ENCODE peak calls at places on chromosome 7, in eight cellular contexts. E, F, P, S, B, V, L and M are unnamed samples.

GRCh38 chr7:116526897-116527296 is 2.1 kb downstream of the CAV1 start:
- DNase-seq in B (no peak), V (no peak), L (peak), E (no peak), S (no peak), F (no peak), P (no peak), M (no peak)

GRCh38 chr7:133060016-133060415 is 21.9 kb downstream of the CHCHD3 start:
- DNase-seq in S (no peak), B (no peak), P (no peak), V (no peak), E (no peak), F (no peak), L (no peak), M (no peak)

GRCh38 chr7:94832051-94832450 is 75.3 kb upstream of the PPP1R9A start:
- DNase-seq in F (peak), P (no peak), B (no peak), E (no peak), S (no peak), L (peak), V (no peak), M (no peak)

GRCh38 chr7:89771003-89771636 is 383.1 kb upstream of the STEAP1 start:
- DNase-seq in B (no peak), L (peak), S (no peak), E (no peak), P (no peak), V (no peak), F (peak), M (no peak)

GRCh38 chr7:98563183-98563495 is 53.9 kb upstream of the NPTX2 start:
- DNase-seq in B (no peak), L (no peak), V (no peak), S (no peak), P (no peak), F (no peak), E (no peak), M (no peak)

GRCh38 chr7:139559364-139560105 is 36.0 kb downstream of the CLEC2L start:
- DNase-seq in P (no peak), L (no peak), V (no peak), F (no peak), S (no peak), E (no peak), B (no peak), M (no peak)

GRCh38 chr7:23685770-23686169 is 5.8 kb downstream of the FAM221A start:
- DNase-seq in B (no peak), E (no peak), L (peak), F (peak), S (no peak), V (no peak), P (no peak), M (no peak)

GRCh38 chr7:128879939-128880746 is 17.5 kb downstream of the ATP6V1F start:
- DNase-seq in L (peak), S (no peak), E (peak), F (peak), B (no peak), V (no peak), P (peak), M (no peak)

GRCh38 chr7:1087952-1088920 is at the start of gene GPER1:
- DNase-seq in V (no peak), L (peak), F (peak), B (no peak), E (peak), S (no peak), P (peak), M (no peak)

GRCh38 chr7:138125598-138126111 is 49.4 kb downstream of the AKR1D1 start:
- DNase-seq in L (peak), E (no peak), P (no peak), B (no peak), S (no peak), F (peak), V (no peak), M (no peak)

GRCh38 chr7:152859781-152860191 is 100.2 kb downstream of the ACTR3B start:
- DNase-seq in E (no peak), L (peak), S (no peak), P (no peak), V (no peak), F (peak), B (peak), M (peak)

GRCh38 chr7:116395125-116395791 is 104.3 kb upstream of the CAV2 start:
- DNase-seq in L (peak), E (no peak), F (peak), B (peak), P (no peak), V (no peak), S (peak), M (peak)

GRCh38 chr7:157986051-157986450 is 601.6 kb downstream of the PTPRN2 start:
- DNase-seq in F (no peak), P (no peak), S (no peak), V (no peak), B (no peak), L (no peak), E (peak), M (no peak)

GRCh38 chr7:69814421-69814962 is 216.2 kb downstream of the AUTS2 start:
- DNase-seq in B (no peak), L (no peak), E (no peak), F (no peak), V (no peak), S (peak), P (no peak), M (no peak)

GRCh38 chr7:1616741-1617140 is 46.9 kb upstream of the PSMG3 start:
- DNase-seq in B (no peak), E (no peak), V (no peak), F (no peak), P (no peak), S (no peak), L (no peak), M (no peak)

GRCh38 chr7:129845178-129845971 is 107.4 kb downstream of the UBE2H start:
- DNase-seq in P (no peak), L (peak), V (no peak), F (peak), E (no peak), S (no peak), B (no peak), M (peak)

GRCh38 chr7:479115-479947 is 40.3 kb downstream of the PDGFA start:
- DNase-seq in V (no peak), E (peak), P (no peak), F (no peak), S (no peak), B (no peak), L (no peak), M (no peak)

GRCh38 chr7:165661-166369 is 26.6 kb upstream of the FAM20C start:
- DNase-seq in L (no peak), P (no peak), E (no peak), S (no peak), B (no peak), V (no peak), F (no peak), M (no peak)

GRCh38 chr7:92303761-92304160 is 58.0 kb downstream of the ANKIB1 start:
- DNase-seq in B (no peak), S (no peak), L (no peak), E (no peak), P (no peak), V (no peak), F (no peak), M (no peak)

GRCh38 chr7:137142376-137142775 is 201.2 kb downstream of the PTN start:
- DNase-seq in F (peak), S (no peak), L (peak), V (no peak), P (no peak), B (no peak), E (no peak), M (no peak)

GRCh38 chr7:91357379-91357778 is 93.1 kb downstream of the FZD1 start:
- DNase-seq in B (no peak), L (no peak), P (no peak), E (no peak), F (peak), S (no peak), V (no peak), M (no peak)

DNA sequence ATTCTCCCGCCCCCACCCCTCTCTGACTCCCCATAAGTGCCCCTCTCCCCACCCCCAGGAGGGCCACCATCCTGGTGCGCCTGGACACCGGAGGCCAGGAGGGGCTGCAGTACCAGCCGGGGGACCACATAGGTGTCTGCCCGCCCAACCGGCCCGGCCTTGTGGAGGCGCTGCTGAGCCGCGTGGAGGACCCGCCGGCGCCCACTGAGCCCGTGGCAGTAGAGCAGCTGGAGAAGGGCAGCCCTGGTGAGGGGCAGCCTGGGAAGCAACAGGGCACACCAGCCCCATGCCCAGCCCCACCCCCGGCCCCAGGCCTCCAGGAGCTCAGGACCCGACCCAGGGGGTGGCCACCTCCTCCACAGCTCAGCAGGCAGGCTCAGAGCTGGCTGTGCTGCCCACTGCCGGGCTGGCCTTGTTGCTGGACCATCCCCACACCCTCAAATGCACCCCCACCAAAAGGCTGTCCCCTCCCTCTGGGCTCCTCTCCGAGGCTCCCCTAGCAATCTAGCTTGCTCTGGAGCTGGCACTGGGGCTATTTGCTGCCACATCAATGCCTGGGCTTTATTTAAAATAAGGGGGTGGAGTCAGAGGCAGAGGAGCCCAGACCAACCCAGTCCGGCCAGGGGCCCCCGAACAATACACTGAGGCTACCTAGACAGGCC is 14.8 kb downstream of the ATG9B start:
- DNase-seq in P (no peak), B (no peak), E (no peak), L (no peak), S (no peak), V (no peak), F (no peak), M (no peak)
- TF ChIP-seq CTCF in P (no peak), B (peak), E (no peak), L (no peak), S (no peak), V (no peak), F (no peak), M (no peak)

GRCh38 chr7:47666164-47666862 is 84.4 kb upstream of the TNS3 start:
- DNase-seq in P (no peak), V (no peak), L (peak), E (no peak), F (no peak), B (no peak), S (no peak), M (no peak)

GRCh38 chr7:47672267-47672920 is 90.5 kb upstream of the TNS3 start:
- DNase-seq in B (no peak), E (no peak), V (no peak), F (no peak), S (no peak), L (no peak), P (no peak), M (no peak)

GRCh38 chr7:47671358-47671757 is 89.4 kb upstream of the TNS3 start:
- DNase-seq in L (no peak), V (no peak), B (no peak), S (no peak), P (no peak), F (no peak), E (no peak), M (no peak)

GRCh38 chr7:47670738-47671137 is 88.8 kb upstream of the TNS3 start:
- DNase-seq in F (no peak), B (no peak), E (no peak), V (no peak), P (peak), L (no peak), S (no peak), M (no peak)

GRCh38 chr7:47669178-47669878 is 87.4 kb upstream of the TNS3 start:
- DNase-seq in V (peak), P (peak), S (peak), F (peak), L (peak), B (no peak), E (peak), M (peak)
- H3K4me3 ChIP-seq in V (peak), P (no peak), S (no peak), F (no peak), L (no peak), B (no peak), E (no peak), M (no peak)

GRCh38 chr7:29243777-29244655 is 49.4 kb downstream of the CHN2 start:
- DNase-seq in P (no peak), V (no peak), B (peak), S (no peak), L (no peak), F (no peak), E (no peak), M (no peak)

GRCh38 chr7:29236649-29237048 is 42.1 kb downstream of the CHN2 start:
- DNase-seq in S (no peak), F (no peak), V (no peak), P (no peak), L (no peak), B (no peak), E (no peak), M (no peak)

GRCh38 chr7:29237483-29237882 is 42.9 kb downstream of the CHN2 start:
- DNase-seq in P (no peak), S (no peak), V (no peak), F (no peak), B (no peak), L (no peak), E (no peak), M (no peak)

GRCh38 chr7:29236071-29236580 is 41.6 kb downstream of the CHN2 start:
- DNase-seq in S (no peak), V (no peak), P (no peak), B (no peak), L (no peak), F (no peak), E (no peak), M (no peak)

GRCh38 chr7:29239638-29240037 is 45.1 kb downstream of the CHN2 start:
- DNase-seq in S (no peak), L (no peak), V (no peak), B (peak), E (no peak), P (no peak), F (peak), M (no peak)
- TF ChIP-seq CTCF in S (peak), L (peak), V (no peak), B (peak), E (no peak), P (peak), F (peak), M (peak)

DNA sequence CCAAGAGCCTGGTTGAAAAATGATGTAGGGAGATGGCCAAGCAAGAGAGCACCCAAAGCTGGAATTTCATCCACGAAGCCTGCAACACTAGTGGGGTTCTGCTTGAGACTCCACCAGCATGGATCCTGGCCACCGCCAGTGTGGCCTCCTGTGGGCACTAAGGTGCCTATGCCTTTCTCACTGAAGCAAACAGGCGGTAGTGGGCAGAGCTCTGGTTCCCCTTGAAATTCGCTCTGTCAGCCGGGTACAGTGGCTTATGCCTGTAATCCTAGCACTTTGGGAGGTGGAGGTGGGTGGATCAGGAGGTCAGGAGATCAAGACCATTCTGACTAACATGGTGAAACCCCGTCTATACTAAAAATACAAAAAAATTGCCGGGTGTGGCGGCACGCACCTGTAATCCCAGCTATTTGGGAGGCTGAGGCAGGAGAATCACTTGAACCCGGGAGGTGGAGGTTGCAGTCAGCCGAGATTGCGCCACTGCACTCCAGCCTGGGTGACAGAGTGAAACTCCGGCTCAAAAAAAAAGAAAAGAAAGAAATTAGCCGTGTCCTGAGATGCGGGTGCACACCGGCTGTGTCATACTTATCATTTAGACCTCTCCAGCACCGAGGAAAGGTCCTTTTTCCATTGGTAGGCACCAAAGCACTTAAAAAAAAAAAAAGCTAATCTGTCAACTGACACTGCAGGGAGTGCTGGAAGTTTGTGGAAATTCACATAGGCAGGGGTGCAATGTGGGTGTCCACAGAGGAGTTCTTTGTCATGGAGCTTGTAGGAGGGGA is 28.3 kb downstream of the CCM2 start:
- DNase-seq in B (no peak), E (no peak), P (no peak), V (no peak), L (no peak), F (no peak), S (no peak), M (no peak)
- H3K4me3 ChIP-seq in B (no peak), E (peak), P (peak), V (no peak), L (no peak), F (no peak), S (no peak), M (no peak)

GRCh38 chr7:142391191-142391992 is 133.5 kb upstream of the PRSS58 start:
- DNase-seq in P (no peak), E (peak), F (peak), V (no peak), S (no peak), B (peak), L (peak), M (no peak)
- TF ChIP-seq CTCF in P (no peak), E (peak), F (peak), V (no peak), S (peak), B (peak), L (peak), M (peak)

GRCh38 chr7:67724955-67725354 is 728.3 kb downstream of the TYW1 start:
- DNase-seq in V (no peak), E (no peak), P (no peak), S (no peak), L (no peak), F (no peak), B (no peak), M (no peak)

GRCh38 chr7:67724435-67724834 is 727.8 kb downstream of the TYW1 start:
- DNase-seq in E (no peak), S (no peak), B (no peak), F (no peak), L (no peak), P (no peak), V (no peak), M (no peak)

GRCh38 chr7:67725437-67725836 is 728.8 kb downstream of the TYW1 start:
- DNase-seq in F (no peak), L (no peak), V (no peak), P (no peak), B (no peak), E (no peak), S (no peak), M (no peak)

DNA sequence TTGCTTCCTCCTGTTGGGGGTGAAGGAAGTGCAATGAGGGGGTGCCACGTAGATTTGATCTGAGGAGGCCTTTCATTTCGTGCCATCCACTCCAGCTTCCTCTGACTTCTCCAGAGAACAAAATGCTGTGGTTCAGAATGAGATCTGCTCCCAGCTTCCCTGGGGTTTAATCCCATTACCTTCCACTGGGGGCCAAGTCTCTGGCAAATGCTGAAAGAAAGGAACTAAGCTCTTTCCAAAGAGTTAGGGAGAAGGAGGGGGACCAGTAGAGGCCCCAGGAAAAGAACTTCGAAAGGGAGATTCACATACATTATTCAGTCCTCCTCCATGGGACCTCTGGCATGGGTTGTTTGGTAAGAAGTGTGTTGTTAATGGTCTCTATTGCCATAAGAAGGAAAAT is 727.0 kb downstream of the TYW1 start:
- DNase-seq in S (no peak), L (no peak), B (no peak), P (no peak), E (no peak), F (no peak), V (no peak), M (no peak)
- H3K4me3 ChIP-seq in S (no peak), L (no peak), B (no peak), P (no peak), E (no peak), F (no peak), V (no peak), M (no peak)

GRCh38 chr7:6271091-6271658 is 1.2 kb downstream of the CYTH3 start:
- DNase-seq in E (peak), V (peak), S (no peak), L (peak), B (no peak), F (peak), P (peak), M (no peak)
- TF ChIP-seq CTCF in E (peak), V (peak), S (peak), L (peak), B (peak), F (peak), P (peak), M (peak)

GRCh38 chr7:47454066-47454950 is 127.6 kb downstream of the TNS3 start:
- DNase-seq in F (peak), S (no peak), P (no peak), L (no peak), B (no peak), E (no peak), V (no peak), M (no peak)

GRCh38 chr7:47453093-47454056 is 128.5 kb downstream of the TNS3 start:
- DNase-seq in S (peak), P (peak), L (peak), E (peak), V (peak), F (peak), B (no peak), M (peak)

GRCh38 chr7:47451851-47452205 is 130.1 kb downstream of the TNS3 start:
- DNase-seq in E (no peak), V (no peak), L (peak), S (no peak), F (no peak), P (no peak), B (no peak), M (no peak)

GRCh38 chr7:47452295-47452694 is 129.6 kb downstream of the TNS3 start:
- DNase-seq in V (no peak), E (no peak), L (no peak), B (no peak), F (no peak), P (no peak), S (no peak), M (no peak)

DNA sequence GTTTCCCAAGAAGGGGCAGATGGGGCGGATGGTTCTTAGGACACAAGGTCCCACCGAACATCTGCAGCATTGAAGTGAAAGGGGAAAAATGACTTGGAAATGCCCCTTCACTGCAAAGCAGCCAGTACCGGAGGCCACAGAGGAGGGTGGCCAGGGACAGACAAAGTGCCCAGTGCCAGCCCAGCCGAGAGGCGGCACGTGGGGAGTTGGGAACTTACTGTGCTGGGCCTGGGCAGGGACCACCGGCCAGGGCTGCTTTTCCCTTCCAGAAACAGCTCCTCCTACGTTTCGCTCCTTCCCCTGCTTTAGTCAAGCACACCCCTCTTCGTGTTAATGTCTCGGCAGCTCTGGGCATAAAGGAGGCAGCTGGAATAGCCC is 129.2 kb downstream of the TNS3 start:
- DNase-seq in F (no peak), B (no peak), P (no peak), V (no peak), E (no peak), L (no peak), S (no peak), M (no peak)
- H3K4me3 ChIP-seq in F (peak), B (no peak), P (no peak), V (peak), E (peak), L (peak), S (no peak), M (peak)